ENCODE peak calls at places on chromosome 6, in nine cellular contexts. One of them, this sample, is unnamed.

GRCh38 chr6:45473121-45473967 is 95.6 kb upstream of the SUPT3H start:
- DNase-seq in transverse colon: peak; percentile 35
- DNase-seq in IMR-90: no peak
- DNase-seq in A549: no peak
- DNase-seq in HepG2: no peak
- DNase-seq in heart left ventricle: no peak
- DNase-seq in breast epithelium: no peak
- DNase-seq in GM12878: no peak
- DNase-seq in ovary: no peak
- DNase-seq in this sample: no peak

GRCh38 chr6:56716229-56716628 is 73.5 kb upstream of the DST start:
- DNase-seq in transverse colon: no peak
- DNase-seq in IMR-90: peak; percentile 33
- DNase-seq in A549: no peak
- DNase-seq in HepG2: no peak
- DNase-seq in heart left ventricle: no peak
- DNase-seq in breast epithelium: no peak
- DNase-seq in GM12878: no peak
- DNase-seq in ovary: no peak
- DNase-seq in this sample: no peak

GRCh38 chr6:31567531-31568370 is 4.3 kb upstream of the LTA start:
- DNase-seq in transverse colon: no peak
- DNase-seq in IMR-90: no peak
- DNase-seq in A549: no peak
- DNase-seq in HepG2: no peak
- DNase-seq in heart left ventricle: no peak
- DNase-seq in breast epithelium: no peak
- DNase-seq in GM12878: no peak
- DNase-seq in ovary: no peak
- DNase-seq in this sample: no peak

GRCh38 chr6:166156942-166157341 is 10.7 kb downstream of the TBXT start:
- DNase-seq in transverse colon: no peak
- DNase-seq in IMR-90: peak; percentile 9
- DNase-seq in A549: peak; percentile 23
- DNase-seq in HepG2: peak; percentile 6
- DNase-seq in heart left ventricle: no peak
- DNase-seq in breast epithelium: no peak
- DNase-seq in GM12878: no peak
- DNase-seq in ovary: no peak
- DNase-seq in this sample: no peak

GRCh38 chr6:116278853-116279231 is 888 bp downstream of the TSPYL1 start:
- DNase-seq in transverse colon: no peak
- DNase-seq in IMR-90: peak; percentile 39
- DNase-seq in A549: no peak
- DNase-seq in HepG2: peak; percentile 15
- DNase-seq in heart left ventricle: peak; percentile 71
- DNase-seq in breast epithelium: peak; percentile 50
- DNase-seq in GM12878: no peak
- DNase-seq in ovary: peak; percentile 82
- DNase-seq in this sample: no peak

GRCh38 chr6:151384151-151384550 is 7.2 kb downstream of the ZBTB2 start:
- DNase-seq in transverse colon: no peak
- DNase-seq in IMR-90: no peak
- DNase-seq in A549: no peak
- DNase-seq in HepG2: no peak
- DNase-seq in heart left ventricle: no peak
- DNase-seq in breast epithelium: no peak
- DNase-seq in GM12878: no peak
- DNase-seq in ovary: no peak
- DNase-seq in this sample: no peak

GRCh38 chr6:115838763-115839401 is 221.8 kb downstream of the FRK start:
- DNase-seq in transverse colon: peak; percentile 14
- DNase-seq in IMR-90: peak; percentile 13
- DNase-seq in A549: peak; percentile 23
- DNase-seq in HepG2: peak; percentile 50
- DNase-seq in heart left ventricle: no peak
- DNase-seq in breast epithelium: no peak
- DNase-seq in GM12878: no peak
- DNase-seq in ovary: no peak
- DNase-seq in this sample: peak; percentile 7

GRCh38 chr6:131954775-131955107 is 3.6 kb upstream of the CCN2 start:
- DNase-seq in transverse colon: peak; percentile 77
- DNase-seq in IMR-90: peak; percentile 99
- DNase-seq in A549: peak; percentile 70
- DNase-seq in HepG2: peak; percentile 68
- DNase-seq in heart left ventricle: peak; percentile 39
- DNase-seq in breast epithelium: peak; percentile 68
- DNase-seq in GM12878: no peak
- DNase-seq in ovary: peak; percentile 27
- DNase-seq in this sample: peak; percentile 42

GRCh38 chr6:168024951-168025510 is 27.6 kb downstream of the KIF25 start:
- DNase-seq in transverse colon: no peak
- DNase-seq in IMR-90: no peak
- DNase-seq in A549: no peak
- DNase-seq in HepG2: no peak
- DNase-seq in heart left ventricle: no peak
- DNase-seq in breast epithelium: peak; percentile 2
- DNase-seq in GM12878: no peak
- DNase-seq in ovary: no peak
- DNase-seq in this sample: no peak

GRCh38 chr6:43714311-43715055 is 26.9 kb upstream of the MRPS18A start:
- DNase-seq in transverse colon: peak; percentile 44
- DNase-seq in IMR-90: peak; percentile 59
- DNase-seq in A549: no peak
- DNase-seq in HepG2: peak; percentile 54
- DNase-seq in heart left ventricle: peak; percentile 51
- DNase-seq in breast epithelium: no peak
- DNase-seq in GM12878: no peak
- DNase-seq in ovary: peak; percentile 43
- DNase-seq in this sample: no peak

GRCh38 chr6:97653517-97653916 is 370.5 kb upstream of the MMS22L start:
- DNase-seq in transverse colon: no peak
- DNase-seq in IMR-90: no peak
- DNase-seq in A549: no peak
- DNase-seq in HepG2: no peak
- DNase-seq in heart left ventricle: no peak
- DNase-seq in breast epithelium: no peak
- DNase-seq in GM12878: no peak
- DNase-seq in ovary: no peak
- DNase-seq in this sample: no peak

GRCh38 chr6:34241351-34242215 is 4.9 kb downstream of the HMGA1 start:
- DNase-seq in transverse colon: no peak
- DNase-seq in IMR-90: no peak
- DNase-seq in A549: no peak
- DNase-seq in HepG2: no peak
- DNase-seq in heart left ventricle: no peak
- DNase-seq in breast epithelium: no peak
- DNase-seq in GM12878: no peak
- DNase-seq in ovary: peak; percentile 7
- DNase-seq in this sample: no peak

GRCh38 chr6:107290491-107290890 is 168.9 kb downstream of the PDSS2 start:
- DNase-seq in transverse colon: no peak
- DNase-seq in IMR-90: no peak
- DNase-seq in A549: no peak
- DNase-seq in HepG2: no peak
- DNase-seq in heart left ventricle: no peak
- DNase-seq in breast epithelium: no peak
- DNase-seq in GM12878: no peak
- DNase-seq in ovary: no peak
- DNase-seq in this sample: no peak

GRCh38 chr6:157317129-157317814 is 6.0 kb downstream of the TMEM242 start:
- DNase-seq in transverse colon: peak; percentile 72
- DNase-seq in IMR-90: peak; percentile 92
- DNase-seq in A549: peak; percentile 76
- DNase-seq in HepG2: peak; percentile 48
- DNase-seq in heart left ventricle: peak; percentile 83
- DNase-seq in breast epithelium: peak; percentile 81
- DNase-seq in GM12878: no peak
- DNase-seq in ovary: peak; percentile 68
- DNase-seq in this sample: peak; percentile 39

GRCh38 chr6:127290391-127290963 is 23.8 kb downstream of the RNF146 start:
- DNase-seq in transverse colon: no peak
- DNase-seq in IMR-90: no peak
- DNase-seq in A549: no peak
- DNase-seq in HepG2: no peak
- DNase-seq in heart left ventricle: no peak
- DNase-seq in breast epithelium: no peak
- DNase-seq in GM12878: no peak
- DNase-seq in ovary: no peak
- DNase-seq in this sample: no peak

GRCh38 chr6:103672169-103672568 is 1187.5 kb downstream of the HACE1 start:
- DNase-seq in transverse colon: no peak
- DNase-seq in IMR-90: no peak
- DNase-seq in A549: no peak
- DNase-seq in HepG2: no peak
- DNase-seq in heart left ventricle: no peak
- DNase-seq in breast epithelium: no peak
- DNase-seq in GM12878: no peak
- DNase-seq in ovary: no peak
- DNase-seq in this sample: no peak

GRCh38 chr6:141677598-141678211 is 455.0 kb upstream of the GJE1 start:
- DNase-seq in transverse colon: no peak
- DNase-seq in IMR-90: peak; percentile 47
- DNase-seq in A549: no peak
- DNase-seq in HepG2: peak; percentile 43
- DNase-seq in heart left ventricle: no peak
- DNase-seq in breast epithelium: no peak
- DNase-seq in GM12878: no peak
- DNase-seq in ovary: no peak
- DNase-seq in this sample: no peak

GRCh38 chr6:38639498-38640215 is at the start of gene BTBD9:
- DNase-seq in transverse colon: peak; percentile 85
- DNase-seq in IMR-90: peak; percentile 83
- DNase-seq in A549: peak; percentile 34
- DNase-seq in HepG2: peak; percentile 45
- DNase-seq in heart left ventricle: peak; percentile 85
- DNase-seq in breast epithelium: peak; percentile 72
- DNase-seq in GM12878: peak; percentile 44
- DNase-seq in ovary: peak; percentile 90
- DNase-seq in this sample: peak; percentile 76
- TF ChIP-seq POLR2A in transverse colon: peak; percentile 69
- TF ChIP-seq POLR2A in IMR-90: peak; percentile 63
- TF ChIP-seq POLR2A in A549: peak; percentile 38
- TF ChIP-seq POLR2A in HepG2: peak; percentile 45
- TF ChIP-seq POLR2A in heart left ventricle: peak; percentile 65
- TF ChIP-seq POLR2A in breast epithelium: no peak
- TF ChIP-seq POLR2A in GM12878: peak; percentile 87
- TF ChIP-seq POLR2A in ovary: peak; percentile 55
- TF ChIP-seq POLR2A in this sample: peak; percentile 36

GRCh38 chr6:113650610-113650979 is 206.6 kb upstream of the MARCKS start:
- DNase-seq in transverse colon: no peak
- DNase-seq in IMR-90: no peak
- DNase-seq in A549: no peak
- DNase-seq in HepG2: no peak
- DNase-seq in heart left ventricle: no peak
- DNase-seq in breast epithelium: no peak
- DNase-seq in GM12878: no peak
- DNase-seq in ovary: no peak
- DNase-seq in this sample: no peak

GRCh38 chr6:113651120-113651519 is 206.0 kb upstream of the MARCKS start:
- DNase-seq in transverse colon: peak; percentile 33
- DNase-seq in IMR-90: no peak
- DNase-seq in A549: no peak
- DNase-seq in HepG2: no peak
- DNase-seq in heart left ventricle: peak; percentile 68
- DNase-seq in breast epithelium: no peak
- DNase-seq in GM12878: no peak
- DNase-seq in ovary: no peak
- DNase-seq in this sample: no peak

GRCh38 chr6:113651920-113652319 is 205.2 kb upstream of the MARCKS start:
- DNase-seq in transverse colon: no peak
- DNase-seq in IMR-90: no peak
- DNase-seq in A549: no peak
- DNase-seq in HepG2: no peak
- DNase-seq in heart left ventricle: no peak
- DNase-seq in breast epithelium: no peak
- DNase-seq in GM12878: no peak
- DNase-seq in ovary: no peak
- DNase-seq in this sample: no peak

GRCh38 chr6:113655761-113656160 is 201.4 kb upstream of the MARCKS start:
- DNase-seq in transverse colon: no peak
- DNase-seq in IMR-90: no peak
- DNase-seq in A549: no peak
- DNase-seq in HepG2: no peak
- DNase-seq in heart left ventricle: no peak
- DNase-seq in breast epithelium: no peak
- DNase-seq in GM12878: no peak
- DNase-seq in ovary: no peak
- DNase-seq in this sample: no peak

GRCh38 chr6:113654396-113654795 is 202.7 kb upstream of the MARCKS start:
- DNase-seq in transverse colon: peak; percentile 39
- DNase-seq in IMR-90: peak; percentile 30
- DNase-seq in A549: peak; percentile 54
- DNase-seq in HepG2: no peak
- DNase-seq in heart left ventricle: peak; percentile 46
- DNase-seq in breast epithelium: peak; percentile 96
- DNase-seq in GM12878: no peak
- DNase-seq in ovary: no peak
- DNase-seq in this sample: peak; percentile 30
- TF ChIP-seq POLR2A in transverse colon: no peak
- TF ChIP-seq POLR2A in IMR-90: no peak
- TF ChIP-seq POLR2A in A549: no peak
- TF ChIP-seq POLR2A in HepG2: no peak
- TF ChIP-seq POLR2A in heart left ventricle: no peak
- TF ChIP-seq POLR2A in breast epithelium: no peak
- TF ChIP-seq POLR2A in GM12878: no peak
- TF ChIP-seq POLR2A in ovary: no peak
- TF ChIP-seq POLR2A in this sample: no peak

DNA sequence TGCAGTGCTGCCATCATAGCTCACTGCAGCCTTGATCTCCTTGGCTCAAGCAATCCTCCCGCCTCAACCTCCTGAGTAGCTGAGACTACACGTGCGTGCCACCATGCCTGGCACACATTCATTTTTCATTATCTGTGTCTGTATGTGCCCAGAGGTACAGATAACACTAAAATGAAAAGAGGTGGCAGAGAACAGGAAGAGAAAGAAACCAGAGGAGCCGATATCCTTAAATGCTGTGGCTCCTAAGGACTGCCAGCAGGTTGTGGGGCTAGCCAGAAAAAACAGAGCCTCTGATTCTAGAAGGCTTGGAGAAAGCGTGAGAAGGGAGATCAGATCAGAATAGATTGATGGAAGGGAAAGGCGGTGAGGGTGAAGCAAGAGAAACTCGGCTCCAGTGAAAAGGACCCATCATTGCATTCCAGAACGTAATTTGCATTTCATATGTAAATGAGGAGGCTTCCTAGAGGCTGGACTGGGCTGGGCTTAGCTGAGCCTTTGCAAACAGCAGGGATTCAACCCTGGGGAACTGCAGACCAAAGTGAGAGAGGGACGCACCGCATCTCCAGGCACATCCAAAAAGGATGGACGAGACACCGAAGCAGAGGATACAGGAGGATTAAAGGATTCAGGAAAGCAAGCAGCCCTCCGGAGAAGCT is 64.2 kb downstream of the GCNT2 start:
- DNase-seq in transverse colon: no peak
- DNase-seq in IMR-90: no peak
- DNase-seq in A549: no peak
- DNase-seq in HepG2: no peak
- DNase-seq in heart left ventricle: no peak
- DNase-seq in breast epithelium: no peak
- DNase-seq in GM12878: no peak
- DNase-seq in ovary: no peak
- DNase-seq in this sample: no peak
- TF ChIP-seq POLR2A in transverse colon: no peak
- TF ChIP-seq POLR2A in IMR-90: no peak
- TF ChIP-seq POLR2A in A549: no peak
- TF ChIP-seq POLR2A in HepG2: no peak
- TF ChIP-seq POLR2A in heart left ventricle: no peak
- TF ChIP-seq POLR2A in breast epithelium: no peak
- TF ChIP-seq POLR2A in GM12878: no peak
- TF ChIP-seq POLR2A in ovary: no peak
- TF ChIP-seq POLR2A in this sample: no peak

GRCh38 chr6:148342146-148343027 is at the start of gene SASH1:
- DNase-seq in transverse colon: peak; percentile 71
- DNase-seq in IMR-90: peak; percentile 77
- DNase-seq in A549: peak; percentile 48
- DNase-seq in HepG2: peak; percentile 96
- DNase-seq in heart left ventricle: peak; percentile 71
- DNase-seq in breast epithelium: peak; percentile 64
- DNase-seq in GM12878: peak; percentile 5
- DNase-seq in ovary: peak; percentile 63
- DNase-seq in this sample: peak; percentile 66
- TF ChIP-seq POLR2A in transverse colon: peak; percentile 36
- TF ChIP-seq POLR2A in IMR-90: no peak
- TF ChIP-seq POLR2A in A549: no peak
- TF ChIP-seq POLR2A in HepG2: peak; percentile 56
- TF ChIP-seq POLR2A in heart left ventricle: peak; percentile 50
- TF ChIP-seq POLR2A in breast epithelium: no peak
- TF ChIP-seq POLR2A in GM12878: no peak
- TF ChIP-seq POLR2A in ovary: peak; percentile 23
- TF ChIP-seq POLR2A in this sample: peak; percentile 47